ENCODE peak calls at places on chromosomes 11 and 22, in nine cellular contexts. V, X, T, Q, D, J, Y, S and R are unnamed samples.

GRCh38 chr11:57340228-57340627 is 2.1 kb downstream of the P2RX3 start:
- DNase-seq in V (no peak), X (peak), T (peak), Q (no peak), D (no peak), J (no peak), Y (no peak), S (peak), R (peak)

GRCh38 chr11:27217948-27218410 is 145.0 kb downstream of the CCDC34 start:
- DNase-seq in V (no peak), X (peak), T (no peak), Q (no peak), D (no peak), J (peak), Y (no peak), S (no peak), R (no peak)

GRCh38 chr11:64878494-64879225 is at the start of gene EHD1:
- DNase-seq in V (peak), X (peak), T (peak), Q (peak), D (peak), J (peak), Y (peak), S (peak), R (peak)

GRCh38 chr22:39527481-39527961 is 5.0 kb downstream of the RPS19BP1 start:
- DNase-seq in V (no peak), X (peak), T (no peak), Q (no peak), D (peak), J (peak), Y (no peak), S (no peak), R (no peak)

GRCh38 chr11:111450480-111451320 is 61.5 kb downstream of the BTG4 start:
- DNase-seq in V (peak), X (no peak), T (no peak), Q (no peak), D (no peak), J (no peak), Y (no peak), S (no peak), R (no peak)

GRCh38 chr22:21966643-21967516 is 14.2 kb upstream of the PPM1F start:
- DNase-seq in V (no peak), X (no peak), T (no peak), Q (no peak), D (no peak), J (no peak), Y (no peak), S (no peak), R (no peak)

GRCh38 chr11:118321386-118322082 is 17.0 kb downstream of the CD3E start:
- DNase-seq in V (no peak), X (no peak), T (no peak), Q (no peak), D (no peak), J (peak), Y (no peak), S (no peak), R (no peak)

GRCh38 chr11:117172678-117173421 is 5.7 kb upstream of the SIDT2 start:
- DNase-seq in V (no peak), X (peak), T (no peak), Q (no peak), D (no peak), J (peak), Y (no peak), S (no peak), R (no peak)

GRCh38 chr22:40406063-40406890 is 35.9 kb downstream of the SGSM3 start:
- DNase-seq in V (no peak), X (no peak), T (no peak), Q (no peak), D (no peak), J (no peak), Y (no peak), S (no peak), R (no peak)

GRCh38 chr11:72737341-72737740 is 14.9 kb downstream of the ARAP1 start:
- DNase-seq in V (no peak), X (no peak), T (no peak), Q (no peak), D (peak), J (no peak), Y (no peak), S (no peak), R (no peak)

GRCh38 chr11:70503201-70503877 is 105.0 kb downstream of the CTTN start:
- DNase-seq in V (no peak), X (no peak), T (no peak), Q (no peak), D (no peak), J (no peak), Y (no peak), S (no peak), R (no peak)

GRCh38 chr22:37896181-37896592 is 9.9 kb upstream of the MICALL1 start:
- DNase-seq in V (peak), X (peak), T (peak), Q (peak), D (peak), J (peak), Y (no peak), S (no peak), R (no peak)

GRCh38 chr22:37896939-37897338 is 9.2 kb upstream of the MICALL1 start:
- DNase-seq in V (no peak), X (no peak), T (no peak), Q (no peak), D (no peak), J (no peak), Y (no peak), S (no peak), R (no peak)

GRCh38 chr22:37898441-37899181 is 7.5 kb upstream of the MICALL1 start:
- DNase-seq in V (no peak), X (peak), T (no peak), Q (no peak), D (peak), J (peak), Y (no peak), S (peak), R (no peak)

GRCh38 chr22:37894939-37895670 is 11.0 kb upstream of the MICALL1 start:
- DNase-seq in V (no peak), X (peak), T (peak), Q (no peak), D (peak), J (peak), Y (no peak), S (no peak), R (no peak)

DNA sequence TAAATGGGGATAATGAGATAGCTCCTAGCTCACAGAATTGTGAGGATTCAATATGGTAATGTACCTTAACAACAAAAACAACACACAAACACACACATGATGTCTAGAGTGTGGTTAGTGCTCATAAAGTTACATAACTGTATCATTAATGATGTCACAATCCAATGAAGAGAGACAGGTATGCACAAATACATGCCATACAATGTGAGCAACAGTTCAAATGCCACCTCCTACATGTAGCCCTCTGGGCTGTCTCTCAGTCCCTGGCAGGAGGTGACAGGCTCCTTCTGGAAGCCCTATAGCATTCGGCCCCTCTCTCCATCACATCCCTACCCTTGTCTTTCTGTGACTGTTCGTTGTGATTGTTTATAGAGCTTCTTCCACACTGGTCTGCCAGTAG is 8.3 kb upstream of the MICALL1 start:
- DNase-seq in V (no peak), X (peak), T (no peak), Q (no peak), D (no peak), J (peak), Y (no peak), S (no peak), R (no peak)
- TF ChIP-seq CTCF in V (no peak), X (no peak), T (no peak), Q (no peak), D (no peak), J (no peak), Y (no peak), S (no peak), R (no peak)

GRCh38 chr11:5507586-5508305 is 2.0 kb downstream of the UBQLN3 start:
- DNase-seq in V (no peak), X (no peak), T (no peak), Q (no peak), D (no peak), J (no peak), Y (no peak), S (no peak), R (no peak)

GRCh38 chr11:5508605-5509004 is 1.2 kb downstream of the UBQLN3 start:
- DNase-seq in V (no peak), X (no peak), T (no peak), Q (no peak), D (no peak), J (no peak), Y (no peak), S (no peak), R (no peak)

GRCh38 chr11:5505363-5506048 is 4.3 kb downstream of the UBQLN3 start:
- DNase-seq in V (no peak), X (no peak), T (no peak), Q (no peak), D (no peak), J (no peak), Y (no peak), S (no peak), R (no peak)

GRCh38 chr11:5509803-5510202 is at the start of gene UBQLN3:
- DNase-seq in V (no peak), X (no peak), T (no peak), Q (no peak), D (no peak), J (no peak), Y (no peak), S (no peak), R (no peak)

DNA sequence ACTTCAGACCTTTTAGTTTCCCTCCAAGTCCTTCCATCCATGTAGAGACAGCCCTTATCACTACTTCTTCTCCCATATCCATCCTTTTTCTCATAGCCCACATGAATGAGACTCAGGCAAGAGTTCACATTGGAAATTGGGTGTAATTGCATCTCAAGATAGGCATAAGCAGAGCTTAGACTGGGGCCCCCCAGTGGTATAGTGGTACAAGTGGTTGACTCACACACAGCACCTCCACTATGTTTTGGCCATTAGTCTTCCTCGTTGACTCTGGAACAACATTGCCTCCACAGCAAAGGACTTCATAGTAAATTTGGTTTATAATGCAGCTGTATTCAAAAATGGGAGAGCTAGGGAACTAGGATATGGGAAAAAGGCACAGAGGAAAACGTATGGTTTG is 2.6 kb downstream of the UBQLN3 start:
- DNase-seq in V (no peak), X (no peak), T (no peak), Q (no peak), D (no peak), J (no peak), Y (no peak), S (peak), R (no peak)
- TF ChIP-seq CTCF in V (no peak), X (no peak), T (no peak), Q (no peak), D (no peak), J (no peak), Y (no peak), S (peak), R (no peak)

DNA sequence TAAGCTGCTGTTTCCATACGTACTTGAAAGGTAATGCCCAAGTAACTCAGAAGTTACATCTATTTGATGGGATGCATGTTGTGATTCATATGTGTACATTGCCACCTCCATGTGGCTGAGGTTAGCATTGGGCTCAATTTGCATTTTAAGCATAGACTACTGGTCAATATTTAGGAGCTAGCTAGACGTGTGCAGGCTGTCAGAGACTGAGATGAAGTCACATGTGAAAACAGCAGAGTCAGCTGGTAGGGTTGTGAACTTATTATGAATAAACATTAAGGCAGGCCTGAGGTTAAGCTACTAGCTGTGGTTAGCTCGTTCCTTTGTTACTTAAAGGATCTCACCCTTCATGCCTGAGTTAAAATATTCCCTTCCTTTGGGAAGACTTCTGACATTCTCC is 114.5 kb upstream of the MTNR1B start:
- DNase-seq in V (no peak), X (no peak), T (no peak), Q (no peak), D (no peak), J (peak), Y (peak), S (no peak), R (no peak)
- TF ChIP-seq CTCF in V (no peak), X (no peak), T (no peak), Q (no peak), D (no peak), J (peak), Y (no peak), S (no peak), R (no peak)

GRCh38 chr11:120622189-120622912 is 110.8 kb downstream of the GRIK4 start:
- DNase-seq in V (no peak), X (no peak), T (no peak), Q (no peak), D (no peak), J (peak), Y (peak), S (peak), R (no peak)
- TF ChIP-seq CTCF in V (peak), X (peak), T (peak), Q (no peak), D (no peak), J (peak), Y (peak), S (peak), R (peak)

GRCh38 chr22:41518048-41518347 is 26.3 kb downstream of the POLR3H start:
- DNase-seq in V (no peak), X (no peak), T (no peak), Q (no peak), D (no peak), J (no peak), Y (no peak), S (no peak), R (no peak)
- TF ChIP-seq CTCF in V (no peak), X (no peak), T (no peak), Q (peak), D (no peak), J (no peak), Y (no peak), S (no peak), R (peak)

GRCh38 chr22:19844423-19845368 is 10.0 kb downstream of the GNB1L start:
- DNase-seq in V (no peak), X (peak), T (no peak), Q (no peak), D (peak), J (peak), Y (no peak), S (no peak), R (no peak)
- TF ChIP-seq CTCF in V (no peak), X (no peak), T (no peak), Q (no peak), D (no peak), J (peak), Y (no peak), S (no peak), R (no peak)

DNA sequence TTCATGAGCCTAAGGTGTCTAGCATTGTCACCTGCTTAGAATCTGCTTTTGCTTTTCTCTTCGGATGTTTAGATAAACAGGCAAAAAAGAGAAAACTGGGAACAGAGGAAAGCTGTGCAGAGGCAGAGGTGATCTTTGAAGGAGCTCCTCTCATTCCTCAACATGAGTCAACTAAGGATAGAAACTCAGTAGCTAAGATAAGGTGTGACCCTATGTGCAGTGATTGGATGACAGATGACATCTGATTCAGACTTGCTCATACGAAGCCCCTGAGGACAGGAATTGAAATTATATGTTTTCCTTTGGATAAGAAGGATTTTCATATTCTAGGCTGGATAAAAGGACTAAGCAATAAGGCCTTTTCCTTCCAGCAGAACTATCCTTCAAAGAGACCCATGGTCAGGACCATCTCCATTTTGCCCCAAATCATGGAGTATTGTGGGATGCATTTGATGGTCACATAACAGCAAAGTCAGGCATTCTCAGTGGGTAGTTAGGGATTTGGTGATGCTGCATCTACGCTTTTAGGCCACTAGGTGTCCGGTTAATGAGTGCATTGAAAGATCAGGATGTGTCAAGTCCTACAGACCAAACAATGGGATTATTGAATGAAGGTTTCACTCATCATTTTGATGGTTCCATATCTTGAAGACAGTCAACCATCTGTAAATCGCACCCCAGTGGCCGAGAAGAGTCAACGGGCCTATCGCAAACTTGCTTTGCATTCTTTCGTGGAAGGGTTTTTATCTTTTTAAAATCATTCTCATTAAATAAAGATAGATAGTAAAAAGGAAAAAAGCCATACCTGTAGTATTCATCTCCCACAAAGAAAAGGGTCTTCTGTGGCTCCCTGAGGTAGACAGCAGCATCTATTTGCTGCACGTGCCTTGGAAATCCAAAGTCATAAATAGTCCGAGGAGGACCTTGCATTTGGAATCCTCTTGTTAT is 32.2 kb downstream of the MMP20 start:
- DNase-seq in V (no peak), X (peak), T (no peak), Q (no peak), D (no peak), J (peak), Y (peak), S (peak), R (no peak)
- TF ChIP-seq CTCF in V (peak), X (peak), T (peak), Q (no peak), D (no peak), J (peak), Y (peak), S (peak), R (peak)

GRCh38 chr11:94168882-94169281 is 40.2 kb downstream of the PANX1 start:
- DNase-seq in V (no peak), X (no peak), T (no peak), Q (no peak), D (no peak), J (no peak), Y (no peak), S (no peak), R (no peak)

GRCh38 chr11:94169516-94169915 is 40.9 kb downstream of the PANX1 start:
- DNase-seq in V (no peak), X (no peak), T (no peak), Q (no peak), D (no peak), J (no peak), Y (no peak), S (no peak), R (no peak)

GRCh38 chr11:94169930-94170329 is 41.3 kb downstream of the PANX1 start:
- DNase-seq in V (no peak), X (no peak), T (no peak), Q (no peak), D (no peak), J (no peak), Y (no peak), S (no peak), R (no peak)

GRCh38 chr11:94170953-94171352 is 42.3 kb downstream of the PANX1 start:
- DNase-seq in V (no peak), X (no peak), T (no peak), Q (no peak), D (no peak), J (no peak), Y (no peak), S (no peak), R (no peak)

GRCh38 chr11:94171693-94172440 is 43.2 kb downstream of the PANX1 start:
- DNase-seq in V (peak), X (peak), T (peak), Q (peak), D (peak), J (no peak), Y (peak), S (peak), R (no peak)
- TF ChIP-seq CTCF in V (peak), X (peak), T (peak), Q (peak), D (no peak), J (peak), Y (peak), S (peak), R (peak)